ENCODE peak calls at places on chromosomes 12 and 14, in five cellular contexts. One of them, this sample, is unnamed.

GRCh38 chr12:53191096-53191884 is 10.6 kb upstream of the CSAD start:
- DNase-seq in SK-N-SH: no peak
- DNase-seq in GM12878: no peak
- DNase-seq in HepG2: no peak
- DNase-seq in K562: no peak
- DNase-seq in this sample: no peak

GRCh38 chr12:110780448-110780847 is 37.8 kb upstream of the PPP1CC start:
- DNase-seq in SK-N-SH: no peak
- DNase-seq in HepG2: no peak
- DNase-seq in GM12878: no peak
- DNase-seq in K562: no peak
- DNase-seq in this sample: no peak

GRCh38 chr12:6603095-6603567 is 4.0 kb downstream of the CHD4 start:
- DNase-seq in SK-N-SH: peak
- DNase-seq in K562: no peak
- DNase-seq in HepG2: no peak
- DNase-seq in GM12878: no peak
- DNase-seq in this sample: peak

GRCh38 chr12:122031342-122032216 is 9.9 kb downstream of the BCL7A start:
- DNase-seq in HepG2: no peak
- DNase-seq in SK-N-SH: peak
- DNase-seq in K562: peak
- DNase-seq in GM12878: no peak
- DNase-seq in this sample: no peak

GRCh38 chr14:70905316-70905715 is 1.9 kb upstream of the PCNX1 start:
- DNase-seq in GM12878: no peak
- DNase-seq in HepG2: no peak
- DNase-seq in K562: no peak
- DNase-seq in SK-N-SH: no peak
- DNase-seq in this sample: peak

GRCh38 chr14:28676481-28676880 is 90.1 kb upstream of the FOXG1 start:
- DNase-seq in SK-N-SH: no peak
- DNase-seq in GM12878: no peak
- DNase-seq in HepG2: no peak
- DNase-seq in K562: no peak
- DNase-seq in this sample: peak

GRCh38 chr12:124612392-124612680 is 44.9 kb upstream of the NCOR2 start:
- DNase-seq in SK-N-SH: no peak
- DNase-seq in K562: no peak
- DNase-seq in HepG2: no peak
- DNase-seq in GM12878: no peak
- DNase-seq in this sample: no peak

GRCh38 chr12:770474-770873 is 18.1 kb downstream of the WNK1 start:
- DNase-seq in GM12878: no peak
- DNase-seq in K562: no peak
- DNase-seq in HepG2: no peak
- DNase-seq in SK-N-SH: no peak
- DNase-seq in this sample: no peak

GRCh38 chr14:68210729-68211299 is 391.2 kb downstream of the RAD51B start:
- DNase-seq in K562: peak
- DNase-seq in GM12878: peak
- DNase-seq in HepG2: peak
- DNase-seq in SK-N-SH: no peak
- DNase-seq in this sample: peak

GRCh38 chr14:68279777-68280233 is 460.2 kb downstream of the RAD51B start:
- DNase-seq in SK-N-SH: no peak
- DNase-seq in HepG2: no peak
- DNase-seq in K562: no peak
- DNase-seq in GM12878: peak
- DNase-seq in this sample: no peak

GRCh38 chr12:42216737-42217136 is 21.3 kb downstream of the YAF2 start:
- DNase-seq in SK-N-SH: no peak
- DNase-seq in HepG2: no peak
- DNase-seq in GM12878: no peak
- DNase-seq in K562: no peak
- DNase-seq in this sample: no peak

GRCh38 chr12:102833687-102834435 is 83.2 kb downstream of the PAH start:
- DNase-seq in K562: no peak
- DNase-seq in HepG2: no peak
- DNase-seq in GM12878: no peak
- DNase-seq in SK-N-SH: no peak
- DNase-seq in this sample: no peak

GRCh38 chr14:51304428-51304827 is 64.4 kb downstream of the TMX1 start:
- DNase-seq in HepG2: no peak
- DNase-seq in K562: no peak
- DNase-seq in GM12878: no peak
- DNase-seq in SK-N-SH: no peak
- DNase-seq in this sample: peak

GRCh38 chr12:130236421-130236820 is 74.2 kb downstream of the FZD10 start:
- DNase-seq in K562: no peak
- DNase-seq in HepG2: no peak
- DNase-seq in SK-N-SH: no peak
- DNase-seq in GM12878: no peak
- DNase-seq in this sample: no peak

GRCh38 chr14:99119554-99119953 is 152.4 kb downstream of the BCL11B start:
- DNase-seq in SK-N-SH: no peak
- DNase-seq in K562: no peak
- DNase-seq in HepG2: no peak
- DNase-seq in GM12878: no peak
- DNase-seq in this sample: no peak

GRCh38 chr14:100585448-100586152 is 1.6 kb downstream of the BEGAIN start:
- DNase-seq in GM12878: no peak
- DNase-seq in SK-N-SH: no peak
- DNase-seq in K562: no peak
- DNase-seq in HepG2: no peak
- DNase-seq in this sample: no peak
- TF ChIP-seq MXI1 in GM12878: no peak
- TF ChIP-seq MXI1 in SK-N-SH: no peak
- TF ChIP-seq MXI1 in K562: no peak
- TF ChIP-seq MXI1 in HepG2: no peak
- TF ChIP-seq MXI1 in this sample: no peak

DNA sequence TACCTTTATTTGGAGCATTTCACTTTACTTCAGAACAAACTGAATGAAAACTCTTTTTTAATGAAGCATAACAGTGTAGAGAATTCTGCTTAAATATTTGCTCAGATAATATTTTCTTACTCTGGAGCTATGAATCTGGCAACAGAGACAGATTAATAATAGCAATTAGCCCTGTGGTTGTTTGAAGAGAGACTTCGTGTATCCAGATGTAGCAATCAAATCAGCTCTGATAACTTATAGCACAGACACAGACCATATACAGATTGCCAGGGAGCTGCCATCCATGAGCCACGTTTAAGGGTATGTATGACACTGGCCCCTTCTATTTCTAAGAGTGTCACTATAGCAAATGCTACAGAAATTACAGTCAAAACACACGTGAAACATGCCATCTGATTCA is 146.6 kb downstream of the EXOC5 start:
- DNase-seq in K562: no peak
- DNase-seq in GM12878: no peak
- DNase-seq in HepG2: no peak
- DNase-seq in SK-N-SH: peak
- DNase-seq in this sample: no peak
- TF ChIP-seq MXI1 in K562: no peak
- TF ChIP-seq MXI1 in GM12878: no peak
- TF ChIP-seq MXI1 in HepG2: no peak
- TF ChIP-seq MXI1 in SK-N-SH: no peak
- TF ChIP-seq MXI1 in this sample: no peak

GRCh38 chr14:69606258-69606657 is 5.1 kb upstream of the SUSD6 start:
- DNase-seq in K562: no peak
- DNase-seq in HepG2: peak
- DNase-seq in SK-N-SH: no peak
- DNase-seq in GM12878: no peak
- DNase-seq in this sample: no peak
- TF ChIP-seq MXI1 in K562: no peak
- TF ChIP-seq MXI1 in HepG2: peak
- TF ChIP-seq MXI1 in SK-N-SH: no peak
- TF ChIP-seq MXI1 in GM12878: no peak
- TF ChIP-seq MXI1 in this sample: no peak

GRCh38 chr14:97177016-97177415 is 379.8 kb downstream of the VRK1 start:
- DNase-seq in SK-N-SH: peak
- DNase-seq in K562: no peak
- DNase-seq in GM12878: no peak
- DNase-seq in HepG2: peak
- DNase-seq in this sample: no peak

GRCh38 chr14:97177635-97178034 is 380.5 kb downstream of the VRK1 start:
- DNase-seq in HepG2: no peak
- DNase-seq in GM12878: peak
- DNase-seq in K562: no peak
- DNase-seq in SK-N-SH: no peak
- DNase-seq in this sample: no peak

GRCh38 chr14:97180304-97181200 is 383.4 kb downstream of the VRK1 start:
- DNase-seq in GM12878: no peak
- DNase-seq in K562: no peak
- DNase-seq in SK-N-SH: no peak
- DNase-seq in HepG2: peak
- DNase-seq in this sample: no peak

GRCh38 chr14:97178781-97179180 is 381.6 kb downstream of the VRK1 start:
- DNase-seq in HepG2: no peak
- DNase-seq in K562: no peak
- DNase-seq in SK-N-SH: no peak
- DNase-seq in GM12878: no peak
- DNase-seq in this sample: no peak

DNA sequence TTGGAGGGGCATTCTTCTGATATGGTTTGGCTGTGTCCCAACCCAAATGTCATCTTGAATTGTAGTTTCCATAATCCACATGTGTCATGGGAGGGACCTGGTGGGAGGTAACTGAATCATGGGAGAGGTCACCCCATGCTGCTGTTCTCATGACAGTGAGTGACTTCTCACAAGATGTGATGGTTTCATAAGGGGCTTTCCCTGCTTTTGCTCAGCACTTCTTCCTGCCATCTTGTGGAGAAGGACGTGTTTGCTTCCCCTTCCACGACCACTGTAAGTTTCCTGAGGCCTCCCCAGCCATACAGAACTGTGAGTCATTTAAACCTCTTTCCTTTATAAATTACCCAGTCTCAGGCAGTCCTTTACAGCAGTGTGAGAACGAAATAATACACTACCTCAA is 382.4 kb downstream of the VRK1 start:
- DNase-seq in HepG2: no peak
- DNase-seq in SK-N-SH: no peak
- DNase-seq in GM12878: no peak
- DNase-seq in K562: no peak
- DNase-seq in this sample: no peak
- TF ChIP-seq MXI1 in HepG2: no peak
- TF ChIP-seq MXI1 in SK-N-SH: no peak
- TF ChIP-seq MXI1 in GM12878: no peak
- TF ChIP-seq MXI1 in K562: no peak
- TF ChIP-seq MXI1 in this sample: no peak

GRCh38 chr12:93333054-93333453 is 44.7 kb upstream of the NUDT4 start:
- DNase-seq in GM12878: no peak
- DNase-seq in HepG2: no peak
- DNase-seq in SK-N-SH: no peak
- DNase-seq in K562: no peak
- DNase-seq in this sample: no peak

GRCh38 chr12:93335603-93336162 is 42.0 kb upstream of the NUDT4 start:
- DNase-seq in K562: no peak
- DNase-seq in SK-N-SH: no peak
- DNase-seq in GM12878: no peak
- DNase-seq in HepG2: no peak
- DNase-seq in this sample: no peak

GRCh38 chr12:93333828-93334227 is 43.9 kb upstream of the NUDT4 start:
- DNase-seq in GM12878: no peak
- DNase-seq in K562: no peak
- DNase-seq in HepG2: no peak
- DNase-seq in SK-N-SH: no peak
- DNase-seq in this sample: no peak

GRCh38 chr12:93339695-93340094 is 38.0 kb upstream of the NUDT4 start:
- DNase-seq in GM12878: no peak
- DNase-seq in HepG2: no peak
- DNase-seq in SK-N-SH: peak
- DNase-seq in K562: no peak
- DNase-seq in this sample: no peak

GRCh38 chr12:93336344-93336743 is 41.4 kb upstream of the NUDT4 start:
- DNase-seq in GM12878: no peak
- DNase-seq in SK-N-SH: no peak
- DNase-seq in HepG2: peak
- DNase-seq in K562: no peak
- DNase-seq in this sample: peak
- TF ChIP-seq MXI1 in GM12878: no peak
- TF ChIP-seq MXI1 in SK-N-SH: no peak
- TF ChIP-seq MXI1 in HepG2: no peak
- TF ChIP-seq MXI1 in K562: no peak
- TF ChIP-seq MXI1 in this sample: no peak

DNA sequence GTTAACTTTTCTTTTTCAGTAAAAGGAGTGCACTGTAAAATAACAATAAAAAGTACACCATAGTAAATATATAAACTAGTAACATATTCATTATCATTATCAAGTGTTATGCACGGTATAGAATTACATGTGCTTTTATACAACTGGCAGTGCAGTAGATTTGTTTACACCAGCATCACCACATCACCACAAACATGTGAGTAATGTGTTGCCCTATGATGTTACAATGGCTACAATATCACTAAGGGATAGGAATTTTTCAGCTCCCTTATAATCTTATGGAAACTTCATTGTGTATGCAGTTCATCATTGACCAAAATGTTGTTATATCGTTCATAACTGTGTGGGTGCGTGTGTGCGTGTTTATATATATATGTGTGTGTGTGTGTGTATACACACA is 23.5 kb upstream of the NEDD1 start:
- DNase-seq in SK-N-SH: no peak
- DNase-seq in HepG2: no peak
- DNase-seq in GM12878: no peak
- DNase-seq in K562: no peak
- DNase-seq in this sample: peak
- TF ChIP-seq MXI1 in SK-N-SH: no peak
- TF ChIP-seq MXI1 in HepG2: no peak
- TF ChIP-seq MXI1 in GM12878: no peak
- TF ChIP-seq MXI1 in K562: no peak
- TF ChIP-seq MXI1 in this sample: no peak

DNA sequence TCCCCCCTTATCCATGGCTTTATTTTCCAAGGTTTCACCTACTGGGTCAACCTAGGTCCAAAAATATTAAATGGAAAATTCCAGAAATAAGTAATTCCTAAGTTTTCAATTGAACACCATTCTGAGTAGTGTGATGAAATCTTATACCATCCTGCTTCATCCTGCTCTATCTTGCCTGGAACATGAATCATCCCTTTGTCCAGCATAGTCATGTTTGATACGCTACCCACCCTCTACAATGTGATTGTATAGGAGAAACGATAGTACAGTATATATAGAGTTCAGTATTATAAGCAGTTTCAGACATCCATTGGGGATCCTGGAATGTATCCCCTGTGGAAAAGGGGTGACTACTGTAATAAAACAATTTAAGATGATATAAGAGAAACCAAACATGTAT is 62.2 kb downstream of the IFNG start:
- DNase-seq in K562: no peak
- DNase-seq in HepG2: no peak
- DNase-seq in SK-N-SH: no peak
- DNase-seq in GM12878: no peak
- DNase-seq in this sample: no peak
- TF ChIP-seq MXI1 in K562: no peak
- TF ChIP-seq MXI1 in HepG2: no peak
- TF ChIP-seq MXI1 in SK-N-SH: no peak
- TF ChIP-seq MXI1 in GM12878: no peak
- TF ChIP-seq MXI1 in this sample: no peak

GRCh38 chr14:90193925-90194324 is 62.4 kb upstream of the PSMC1 start:
- DNase-seq in HepG2: peak
- DNase-seq in SK-N-SH: peak
- DNase-seq in K562: no peak
- DNase-seq in GM12878: no peak
- DNase-seq in this sample: no peak
- TF ChIP-seq MXI1 in HepG2: no peak
- TF ChIP-seq MXI1 in SK-N-SH: no peak
- TF ChIP-seq MXI1 in K562: no peak
- TF ChIP-seq MXI1 in GM12878: no peak
- TF ChIP-seq MXI1 in this sample: no peak

This sample was measured in IMR-90.